ENCODE peak calls at places on chromosome 16, in seven cellular contexts. K, X, Q, W, C, T and H are unnamed samples.

GRCh38 chr16:50834701-50835100 is 92.8 kb downstream of the CYLD start:
- DNase-seq in C (no peak), X (no peak), Q (no peak), W (no peak), T (no peak), K (no peak), H (no peak)

GRCh38 chr16:22635345-22635744 is 124.7 kb downstream of the NPIPB5 start:
- DNase-seq in C (peak; percentile 31), Q (no peak), T (no peak), X (no peak), W (no peak), K (no peak), H (no peak)

GRCh38 chr16:73065617-73066313 is 17.8 kb upstream of the ZFHX3 start:
- DNase-seq in C (peak; percentile 56), T (no peak), W (no peak), Q (no peak), X (no peak), K (no peak), H (no peak)

GRCh38 chr16:87132361-87133014 is 184.7 kb downstream of the C16orf95 start:
- DNase-seq in X (no peak), W (peak; percentile 12), C (peak; percentile 81), T (peak; percentile 75), Q (no peak), K (peak; percentile 4), H (peak; percentile 96)

GRCh38 chr16:85142129-85142513 is 29.8 kb upstream of the CIBAR2 start:
- DNase-seq in C (no peak), T (no peak), Q (no peak), K (no peak), W (no peak), X (no peak), H (no peak)

GRCh38 chr16:24075929-24076716 is 180.0 kb upstream of the CACNG3 start:
- DNase-seq in K (no peak), X (peak; percentile 14), C (peak; percentile 2), T (no peak), Q (no peak), W (no peak), H (no peak)

GRCh38 chr16:73154063-73154870 is 106.3 kb upstream of the ZFHX3 start:
- DNase-seq in Q (no peak), W (no peak), T (no peak), C (no peak), K (peak; percentile 16), X (no peak), H (peak; percentile 45)

GRCh38 chr16:80746231-80746630 is 58.2 kb downstream of the CDYL2 start:
- DNase-seq in C (peak; percentile 5), Q (no peak), X (no peak), W (peak; percentile 39), K (peak; percentile 7), T (no peak), H (no peak)

GRCh38 chr16:10678655-10679054 is 16.1 kb downstream of the TEKT5 start:
- DNase-seq in T (no peak), K (no peak), W (no peak), X (no peak), Q (no peak), C (no peak), H (no peak)

GRCh38 chr16:11833951-11834695 is 17.2 kb downstream of the RSL1D1 start:
- DNase-seq in K (no peak), X (no peak), Q (no peak), C (peak; percentile 86), W (no peak), T (no peak), H (peak; percentile 83)